ENCODE peak calls at places on chromosomes 13 and 19, in ten cellular contexts. X is transverse colon; V is iris pigment epithelial cell; L is occipital lobe; E is Right ventricle myocardium superior; R is Caco-2; F is GM12892; U is brain microvascular endothelial cell; B is stimulated activated CD4-positive, alpha-beta T cell treated with anti-CD3 and anti-CD28 coated beads, Interleukin-12 subunit alpha, Interleukin-12 subunit beta, amount 100 ng/mL, for 24 hours; Q is GM03348. Y is an unnamed sample.
A peak's percentile ranks its signal among the peaks of the same experiment; 100 is the strongest.

GRCh38 chr13:97160421-97160820 is 61.7 kb upstream of the MBNL2 start:
- DNase-seq in X (no peak), V (no peak), L (no peak), E (no peak), R (no peak), F (no peak), U (no peak), B (no peak), Q (no peak), Y (no peak)

GRCh38 chr13:52053460-52053859 is 29.0 kb downstream of the UTP14C start:
- DNase-seq in X (no peak), V (no peak), L (no peak), E (no peak), R (no peak), F (no peak), U (no peak), B (no peak), Q (peak; percentile 13), Y (no peak)

GRCh38 chr13:64293923-64294322 is 2878.3 kb upstream of the PCDH20 start:
- DNase-seq in X (no peak), V (peak; percentile 45), L (no peak), E (no peak), R (no peak), F (no peak), U (no peak), B (no peak), Q (peak; percentile 3), Y (no peak)

GRCh38 chr19:46761418-46761831 is 15.2 kb upstream of the STRN4 start:
- DNase-seq in X (no peak), V (peak; percentile 86), L (no peak), E (no peak), R (no peak), F (no peak), U (no peak), B (no peak), Q (peak; percentile 33), Y (no peak)

GRCh38 chr13:49495783-49496762 is at the start of gene PHF11:
- DNase-seq in X (peak; percentile 87), V (peak; percentile 73), L (peak; percentile 59), E (peak; percentile 90), R (peak; percentile 29), F (peak; percentile 67), U (peak; percentile 64), B (peak; percentile 84), Q (peak; percentile 86), Y (peak; percentile 75)

GRCh38 chr13:106919638-106920037 is 351.7 kb upstream of the ARGLU1 start:
- DNase-seq in X (no peak), V (peak; percentile 22), L (no peak), E (peak; percentile 59), R (no peak), F (no peak), U (peak; percentile 89), B (no peak), Q (no peak), Y (no peak)

GRCh38 chr13:105774739-105775460 is 760.6 kb downstream of the EFNB2 start:
- DNase-seq in X (no peak), V (peak; percentile 86), L (no peak), E (no peak), R (peak; percentile 71), F (no peak), U (no peak), B (no peak), Q (no peak), Y (no peak)

GRCh38 chr19:10748195-10748923 is 30.5 kb downstream of the DNM2 start:
- DNase-seq in X (no peak), V (no peak), L (no peak), E (no peak), R (no peak), F (no peak), U (no peak), B (no peak), Q (no peak), Y (no peak)

GRCh38 chr13:18996627-18997051 is 185.0 kb downstream of the TUBA3C start:
- DNase-seq in X (no peak), V (no peak), L (no peak), E (no peak), R (no peak), F (no peak), U (no peak), B (no peak), Q (no peak), Y (no peak)

GRCh38 chr13:91930687-91931086 is 532.3 kb downstream of the GPC5 start:
- DNase-seq in X (no peak), V (no peak), L (no peak), E (no peak), R (no peak), F (no peak), U (no peak), B (no peak), Q (no peak), Y (no peak)

GRCh38 chr13:39688699-39689405 is 33.4 kb downstream of the COG6 start:
- DNase-seq in X (no peak), V (peak; percentile 75), L (no peak), E (no peak), R (no peak), F (no peak), U (peak; percentile 53), B (no peak), Q (peak; percentile 5), Y (no peak)

GRCh38 chr19:13817018-13817614 is 21.9 kb downstream of the ZSWIM4 start:
- DNase-seq in X (peak; percentile 82), V (no peak), L (no peak), E (no peak), R (peak; percentile 85), F (no peak), U (no peak), B (no peak), Q (no peak), Y (no peak)

GRCh38 chr19:47663435-47663910 is 49.7 kb upstream of the EHD2 start:
- DNase-seq in X (no peak), V (peak; percentile 95), L (no peak), E (no peak), R (peak; percentile 77), F (no peak), U (peak; percentile 86), B (no peak), Q (peak; percentile 79), Y (no peak)

GRCh38 chr13:22915442-22916082 is 265.2 kb upstream of the SGCG start:
- DNase-seq in X (peak; percentile 68), V (peak; percentile 63), L (peak; percentile 68), E (peak; percentile 66), R (peak; percentile 14), F (no peak), U (peak; percentile 18), B (no peak), Q (peak; percentile 68), Y (peak; percentile 84)

GRCh38 chr19:18282788-18283141 is 1.3 kb upstream of the JUND start:
- DNase-seq in X (peak; percentile 77), V (no peak), L (no peak), E (no peak), R (no peak), F (no peak), U (no peak), B (no peak), Q (no peak), Y (no peak)

Y was measured in type B pancreatic cell.